ENCODE peak calls at places on chromosomes 1 and 21, in six cellular contexts. S is neuronal stem cell, N is trophoblast cell, A is mesenchymal stem cell, P is H1, I is IMR-90. F is an unnamed sample.
A peak's percentile ranks its signal among the peaks of the same experiment; 100 is the strongest.

GRCh38 chr1:182240085-182240484 is 151.5 kb downstream of the GLUL start:
- DNase-seq in S (no peak), N (no peak), A (no peak), P (no peak), I (no peak), F (no peak)

GRCh38 chr1:196732526-196732925 is 42.1 kb upstream of the CFHR3 start:
- DNase-seq in S (no peak), N (peak; percentile 7), A (peak; percentile 3), P (no peak), I (no peak), F (peak; percentile 31)

GRCh38 chr1:115041654-115042053 is 12.0 kb downstream of the TSHB start:
- DNase-seq in S (no peak), N (no peak), A (no peak), P (no peak), I (no peak), F (no peak)

GRCh38 chr21:25934771-25935224 is 200.0 kb downstream of the GABPA start:
- DNase-seq in S (no peak), N (peak; percentile 62), A (peak; percentile 98), P (no peak), I (peak; percentile 99), F (no peak)

GRCh38 chr1:230542054-230542453 is 100.2 kb upstream of the COG2 start:
- DNase-seq in S (no peak), N (no peak), A (peak; percentile 45), P (no peak), I (no peak), F (no peak)

GRCh38 chr21:39518845-39519205 is 67.1 kb downstream of the SH3BGR start:
- DNase-seq in S (no peak), N (no peak), A (no peak), P (no peak), I (no peak), F (no peak)

GRCh38 chr21:44294391-44295162 is 5.3 kb upstream of the PFKL start:
- DNase-seq in S (no peak), N (no peak), A (no peak), P (no peak), I (peak; percentile 7), F (no peak)

GRCh38 chr21:39715804-39716397 is 29.1 kb upstream of the IGSF5 start:
- DNase-seq in S (peak; percentile 44), N (no peak), A (peak; percentile 47), P (no peak), I (peak; percentile 32), F (peak; percentile 41)

GRCh38 chr21:44934276-44934675 is 5.6 kb upstream of the SLX9 start:
- DNase-seq in S (no peak), N (no peak), A (no peak), P (no peak), I (no peak), F (no peak)

GRCh38 chr1:62299426-62300200 is 19.6 kb downstream of the KANK4 start:
- DNase-seq in S (no peak), N (no peak), A (no peak), P (no peak), I (no peak), F (no peak)

GRCh38 chr1:107689157-107689556 is 275.8 kb downstream of the VAV3 start:
- DNase-seq in S (no peak), N (peak; percentile 71), A (peak; percentile 1), P (no peak), I (no peak), F (peak; percentile 36)

GRCh38 chr1:91736146-91736998 is 149.6 kb downstream of the TGFBR3 start:
- DNase-seq in S (no peak), N (no peak), A (peak; percentile 78), P (no peak), I (peak; percentile 58), F (no peak)

GRCh38 chr1:8822383-8823294 is 5.2 kb upstream of the RERE start:
- DNase-seq in S (no peak), N (no peak), A (peak; percentile 96), P (no peak), I (peak; percentile 89), F (no peak)

GRCh38 chr1:51534447-51534846 is 15.4 kb upstream of the EPS15 start:
- DNase-seq in S (no peak), N (no peak), A (no peak), P (no peak), I (no peak), F (no peak)

GRCh38 chr1:117058810-117059209 is 1.3 kb upstream of the TTF2 start:
- DNase-seq in S (no peak), N (no peak), A (no peak), P (no peak), I (no peak), F (no peak)

GRCh38 chr1:90919900-90920299 is 101.9 kb downstream of the ZNF644 start:
- DNase-seq in S (no peak), N (no peak), A (peak; percentile 12), P (no peak), I (peak; percentile 30), F (no peak)

GRCh38 chr1:186984959-186985358 is 156.2 kb downstream of the PLA2G4A start:
- DNase-seq in S (no peak), N (no peak), A (no peak), P (no peak), I (no peak), F (peak; percentile 49)

GRCh38 chr1:18881642-18882431 is 20.5 kb downstream of the ALDH4A1 start:
- DNase-seq in S (no peak), N (no peak), A (no peak), P (no peak), I (no peak), F (no peak)

GRCh38 chr1:96782861-96783260 is 61.3 kb downstream of the PTBP2 start:
- DNase-seq in S (no peak), N (no peak), A (no peak), P (no peak), I (peak; percentile 52), F (no peak)

GRCh38 chr1:109712321-109712864 is 342 bp downstream of the GSTM5 start:
- DNase-seq in S (no peak), N (no peak), A (no peak), P (no peak), I (no peak), F (no peak)

GRCh38 chr1:28313710-28314510 is 14.9 kb upstream of the MED18 start:
- DNase-seq in S (no peak), N (peak; percentile 93), A (peak; percentile 73), P (no peak), I (peak; percentile 70), F (no peak)

GRCh38 chr1:183069562-183070216 is 46.5 kb downstream of the LAMC1 start:
- DNase-seq in S (no peak), N (no peak), A (no peak), P (no peak), I (no peak), F (no peak)

GRCh38 chr1:234372011-234372757 is 1.1 kb upstream of the COA6 start:
- DNase-seq in S (no peak), N (no peak), A (no peak), P (no peak), I (no peak), F (no peak)

GRCh38 chr1:232218955-232219865 is 410.7 kb downstream of the SIPA1L2 start:
- DNase-seq in S (no peak), N (no peak), A (no peak), P (no peak), I (no peak), F (no peak)

GRCh38 chr1:151936653-151937052 is 27.3 kb upstream of the THEM4 start:
- DNase-seq in S (no peak), N (no peak), A (no peak), P (no peak), I (no peak), F (no peak)

GRCh38 chr1:161910516-161911077 is 113.1 kb downstream of the OLFML2B start:
- DNase-seq in S (no peak), N (no peak), A (no peak), P (no peak), I (peak; percentile 31), F (no peak)

GRCh38 chr1:44609412-44609767 is 64.9 kb downstream of the TMEM53 start:
- DNase-seq in S (peak; percentile 62), N (peak; percentile 10), A (no peak), P (peak; percentile 67), I (peak; percentile 44), F (peak; percentile 88)

DNA sequence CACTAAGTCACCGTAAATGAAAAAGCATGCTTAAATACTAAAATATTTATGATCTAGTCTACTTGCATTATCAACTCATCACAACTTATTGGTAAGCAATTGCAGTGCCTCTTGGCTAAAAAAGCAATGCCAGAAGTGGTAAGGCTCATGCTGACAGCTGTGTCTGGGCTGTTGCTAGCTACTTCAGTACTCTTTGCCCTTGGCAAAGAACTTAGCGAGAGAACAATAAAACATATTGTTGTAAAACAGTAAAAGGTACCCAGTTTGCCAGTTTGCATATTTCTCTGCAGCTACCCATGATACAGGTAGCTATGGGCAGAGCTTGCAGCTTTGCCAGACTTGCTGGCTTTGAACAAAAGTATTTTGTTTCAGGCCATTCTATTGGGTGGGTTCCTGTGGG is 73.1 kb downstream of the ATP6V1G3 start:
- DNase-seq in S (no peak), N (no peak), A (no peak), P (no peak), I (no peak), F (no peak)
- H4K91ac ChIP-seq in S (no peak overlapping the region), N (no peak overlapping the region), A (no peak overlapping the region), P (no peak overlapping the region), I (no peak overlapping the region), F (no peak overlapping the region)

DNA sequence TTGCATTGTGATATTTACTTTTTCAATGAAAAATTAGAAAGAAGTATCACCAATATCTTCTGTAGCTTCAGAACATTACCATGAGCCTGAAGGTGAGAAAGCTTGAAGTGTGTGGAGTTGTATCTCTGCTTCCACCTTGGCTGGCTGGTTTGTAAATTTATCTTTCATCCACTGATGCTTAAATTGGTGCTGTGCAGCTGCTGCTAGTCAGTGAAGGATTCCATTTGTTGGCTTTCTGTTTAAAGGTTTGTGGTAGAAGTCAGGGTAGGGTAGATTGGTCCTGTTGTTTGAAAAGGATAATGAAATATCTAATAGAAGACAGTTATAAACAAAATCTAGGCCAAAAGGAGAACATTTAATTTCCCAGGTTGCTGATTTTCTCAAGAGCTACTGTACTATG is 105.7 kb downstream of the C1orf21 start:
- DNase-seq in S (no peak), N (no peak), A (peak; percentile 47), P (no peak), I (peak; percentile 23), F (no peak)
- H4K91ac ChIP-seq in S (no peak overlapping the region), N (no peak overlapping the region), A (no peak overlapping the region), P (no peak overlapping the region), I (no peak overlapping the region), F (no peak overlapping the region)

DNA sequence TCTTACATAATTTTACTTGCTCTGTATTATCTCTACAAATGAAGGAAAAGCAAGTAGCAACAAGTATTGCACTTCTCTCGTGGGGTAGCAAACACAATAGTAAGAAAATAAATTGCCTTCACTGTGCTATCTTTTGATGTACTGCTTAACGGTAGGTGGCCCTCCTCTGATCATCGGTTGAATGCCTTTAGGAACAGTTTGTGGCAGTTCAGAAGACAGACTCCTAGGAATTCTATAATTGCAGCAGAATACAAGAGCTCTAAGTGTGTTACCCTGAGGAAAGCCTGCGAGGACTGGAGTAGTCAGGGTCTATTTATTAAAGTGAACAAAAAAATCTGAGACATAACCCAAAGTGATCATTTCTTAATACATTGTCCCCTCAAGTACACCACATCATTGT is 1135.9 kb downstream of the KCNT2 start:
- DNase-seq in S (peak; percentile 20), N (no peak), A (no peak), P (no peak), I (no peak), F (no peak)
- H4K91ac ChIP-seq in S (no peak overlapping the region), N (no peak overlapping the region), A (no peak overlapping the region), P (no peak overlapping the region), I (no peak overlapping the region), F (no peak overlapping the region)

DNA sequence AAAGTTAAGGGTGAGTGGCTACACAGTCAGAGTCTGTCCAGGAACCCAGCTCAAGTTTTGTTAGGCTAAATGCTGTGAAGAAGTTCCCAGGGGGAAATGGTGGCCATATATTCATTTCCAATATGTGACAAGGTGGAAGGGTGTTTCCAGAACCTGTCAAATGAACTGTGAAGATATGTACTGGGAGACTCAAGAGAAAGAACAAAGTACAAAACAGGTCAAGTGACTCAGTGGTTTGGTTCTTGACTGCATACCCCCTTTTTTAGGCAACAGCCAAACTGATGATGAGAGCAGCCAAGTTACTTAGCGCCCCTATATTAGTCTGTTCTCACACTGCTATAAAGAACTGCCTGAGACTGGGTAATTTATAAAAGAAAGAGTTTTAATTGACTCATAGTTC is 18.6 kb upstream of the FBXO28 start:
- DNase-seq in S (no peak), N (no peak), A (no peak), P (no peak), I (no peak), F (no peak)
- H4K91ac ChIP-seq in S (no peak overlapping the region), N (no peak overlapping the region), A (no peak overlapping the region), P (no peak overlapping the region), I (no peak overlapping the region), F (no peak overlapping the region)